ENCODE peak calls at places on chromosomes 2 and 18, in nine cellular contexts. V is NCI-H1105 treated with DMSO at 0.1 percent for 48 hours, I is T-helper 17 cell, Q is prostate gland, U is HL-60, E is kidney, A is H9, D is RWPE1, F is GM12892. Z is an unnamed sample.

GRCh38 chr2:227817940-227818568 is 4.4 kb downstream of the CCL20 start:
- DNase-seq in V (peak; percentile 2), I (peak; percentile 64), Q (peak; percentile 50), U (peak; percentile 97), E (peak; percentile 95), A (peak; percentile 64), D (peak; percentile 97), F (no peak), Z (peak; percentile 83)

GRCh38 chr2:230913812-230914211 is 11.2 kb downstream of the GPR55 start:
- DNase-seq in V (no peak), I (no peak), Q (no peak), U (peak; percentile 38), E (no peak), A (peak; percentile 12), D (no peak), F (no peak), Z (no peak)

GRCh38 chr2:156935611-156936010 is 321.9 kb upstream of the GALNT5 start:
- DNase-seq in V (peak; percentile 95), I (no peak), Q (no peak), U (no peak), E (no peak), A (no peak), D (peak; percentile 72), F (no peak), Z (no peak)

GRCh38 chr18:9249254-9249653 is 85.3 kb upstream of the TWSG1 start:
- DNase-seq in V (no peak), I (no peak), Q (no peak), U (no peak), E (no peak), A (no peak), D (no peak), F (no peak), Z (no peak)

GRCh38 chr2:190603374-190603773 is 45.5 kb upstream of the NAB1 start:
- DNase-seq in V (no peak), I (no peak), Q (no peak), U (no peak), E (no peak), A (no peak), D (no peak), F (no peak), Z (no peak)

GRCh38 chr2:29444150-29444549 is 328.9 kb downstream of the CLIP4 start:
- DNase-seq in V (no peak), I (no peak), Q (no peak), U (no peak), E (no peak), A (no peak), D (no peak), F (no peak), Z (no peak)

GRCh38 chr2:26284132-26284531 is 39.4 kb downstream of the HADHB start:
- DNase-seq in V (no peak), I (no peak), Q (no peak), U (no peak), E (no peak), A (no peak), D (peak; percentile 86), F (no peak), Z (no peak)

GRCh38 chr2:99613992-99614391 is 124.2 kb upstream of the REV1 start:
- DNase-seq in V (no peak), I (no peak), Q (no peak), U (no peak), E (no peak), A (no peak), D (no peak), F (no peak), Z (no peak)

GRCh38 chr2:42492691-42493467 is 903 bp downstream of the KCNG3 start:
- DNase-seq in V (no peak), I (peak; percentile 17), Q (no peak), U (no peak), E (peak; percentile 71), A (peak; percentile 58), D (no peak), F (no peak), Z (no peak)

GRCh38 chr2:7845332-7845731 is 836.5 kb upstream of the ID2 start:
- DNase-seq in V (no peak), I (no peak), Q (no peak), U (no peak), E (no peak), A (no peak), D (no peak), F (no peak), Z (no peak)

GRCh38 chr18:79512461-79513380 is 117.0 kb downstream of the NFATC1 start:
- DNase-seq in V (no peak), I (no peak), Q (no peak), U (no peak), E (peak; percentile 73), A (peak; percentile 22), D (no peak), F (no peak), Z (no peak)

GRCh38 chr2:144459937-144460336 is 60.0 kb downstream of the ZEB2 start:
- DNase-seq in V (no peak), I (no peak), Q (no peak), U (no peak), E (no peak), A (no peak), D (no peak), F (no peak), Z (no peak)

Z was measured in Right ventricle myocardium superior.